ENCODE peak calls at places on chromosomes 13 and 19, in seven cellular contexts. J is suprapubic skin, L is NT2/D1, A is upper lobe of left lung, R is fibroblast of lung, U is breast epithelium, X is left ventricle myocardium inferior. Q is an unnamed sample. For H3K27me3, the result is how much of the 10 kb centered on the place peaks cover.

GRCh38 chr13:27919299-27919933 is 384 bp upstream of the PDX1 start:
- DNase-seq in J (no peak), L (no peak), A (no peak), R (no peak), U (no peak), X (no peak), Q (no peak)

GRCh38 chr13:60074397-60074796 is 89.3 kb downstream of the DIAPH3 start:
- DNase-seq in J (no peak), L (no peak), A (no peak), R (no peak), U (no peak), X (no peak), Q (no peak)

GRCh38 chr13:71962126-71962525 is 95.1 kb upstream of the DACH1 start:
- DNase-seq in J (no peak), L (no peak), A (no peak), R (no peak), U (no peak), X (no peak), Q (no peak)

GRCh38 chr19:45824041-45824471 is 8.9 kb upstream of the RSPH6A start:
- DNase-seq in J (no peak), L (no peak), A (no peak), R (peak), U (peak), X (no peak), Q (no peak)

GRCh38 chr13:23074054-23074805 is 106.5 kb upstream of the SGCG start:
- DNase-seq in J (no peak), L (no peak), A (no peak), R (no peak), U (no peak), X (no peak), Q (no peak)

GRCh38 chr19:14432817-14433453 is at the start of gene PKN1:
- DNase-seq in J (no peak), L (peak), A (peak), R (no peak), U (no peak), X (peak), Q (no peak)

GRCh38 chr13:113848020-113848419 is 15.9 kb downstream of the GAS6 start:
- DNase-seq in J (no peak), L (no peak), A (no peak), R (no peak), U (peak), X (no peak), Q (no peak)

GRCh38 chr19:12938536-12939291 is at the start of gene CALR:
- DNase-seq in J (no peak), L (no peak), A (no peak), R (peak), U (no peak), X (no peak), Q (peak)

GRCh38 chr13:43815204-43815603 is 28.4 kb upstream of the ENOX1 start:
- DNase-seq in J (no peak), L (no peak), A (no peak), R (peak), U (no peak), X (no peak), Q (no peak)

GRCh38 chr13:67557642-67558241 is 327.6 kb upstream of the PCDH9 start:
- DNase-seq in J (no peak), L (no peak), A (no peak), R (peak), U (no peak), X (no peak), Q (no peak)

GRCh38 chr19:35746087-35746462 is 624 bp downstream of the PSENEN start:
- DNase-seq in J (no peak), L (no peak), A (no peak), R (no peak), U (no peak), X (no peak), Q (no peak)

GRCh38 chr13:94416454-94417080 is 62.9 kb downstream of the DCT start:
- DNase-seq in J (no peak), L (peak), A (peak), R (peak), U (no peak), X (no peak), Q (no peak)

GRCh38 chr13:98450012-98450411 is 126.9 kb downstream of the STK24 start:
- DNase-seq in J (no peak), L (no peak), A (no peak), R (no peak), U (no peak), X (no peak), Q (no peak)

GRCh38 chr13:72852207-72852606 is 70.3 kb downstream of the PIBF1 start:
- DNase-seq in J (no peak), L (no peak), A (no peak), R (no peak), U (no peak), X (no peak), Q (no peak)

GRCh38 chr13:24280722-24281121 is 28.7 kb upstream of the C1QTNF9 start:
- DNase-seq in J (no peak), L (no peak), A (peak), R (no peak), U (no peak), X (no peak), Q (no peak)
- H3K27me3 ChIP-seq in J (under half), L (under half), A (under half), R (under half), U (under half), X (under half), Q (under half)

DNA sequence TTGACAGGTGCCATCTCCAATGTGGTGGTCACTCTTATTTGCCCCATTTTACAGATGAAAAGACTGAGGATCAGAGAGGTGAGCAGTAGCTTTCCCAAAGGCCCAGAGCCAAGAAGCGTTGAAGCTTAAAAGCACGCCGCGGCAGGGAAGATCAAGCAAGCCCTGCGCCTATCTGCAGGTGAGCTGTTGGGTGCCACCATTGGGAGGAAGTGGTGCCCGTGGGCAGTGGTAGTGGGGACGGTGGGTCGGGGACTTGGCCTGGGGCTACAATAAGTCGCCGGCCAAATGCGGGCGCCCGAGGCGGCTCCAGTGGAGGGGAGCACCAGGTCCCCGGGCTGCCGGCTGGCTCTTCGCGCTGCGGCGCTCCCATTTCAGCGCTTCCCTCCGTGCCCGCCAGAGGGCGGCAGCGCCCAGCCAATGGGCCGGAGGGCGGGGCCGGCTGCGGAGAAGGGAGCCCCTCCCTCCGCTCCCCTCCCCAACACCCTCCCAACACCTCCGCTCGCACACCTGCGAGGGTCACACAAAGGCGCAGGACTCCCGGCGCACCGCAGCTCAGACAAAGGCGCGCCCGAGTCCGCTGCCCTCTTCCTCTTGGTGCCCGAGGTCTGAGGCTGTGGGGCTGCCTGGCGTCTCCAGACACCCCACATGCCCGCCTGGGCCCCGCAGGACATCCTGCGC is 744 bp upstream of the POU2F2 start:
- DNase-seq in J (no peak), L (no peak), A (peak), R (no peak), U (peak), X (peak), Q (peak)
- H3K27me3 ChIP-seq in J (under half), L (half or more), A (under half), R (under half), U (under half), X (half or more), Q (under half)

DNA sequence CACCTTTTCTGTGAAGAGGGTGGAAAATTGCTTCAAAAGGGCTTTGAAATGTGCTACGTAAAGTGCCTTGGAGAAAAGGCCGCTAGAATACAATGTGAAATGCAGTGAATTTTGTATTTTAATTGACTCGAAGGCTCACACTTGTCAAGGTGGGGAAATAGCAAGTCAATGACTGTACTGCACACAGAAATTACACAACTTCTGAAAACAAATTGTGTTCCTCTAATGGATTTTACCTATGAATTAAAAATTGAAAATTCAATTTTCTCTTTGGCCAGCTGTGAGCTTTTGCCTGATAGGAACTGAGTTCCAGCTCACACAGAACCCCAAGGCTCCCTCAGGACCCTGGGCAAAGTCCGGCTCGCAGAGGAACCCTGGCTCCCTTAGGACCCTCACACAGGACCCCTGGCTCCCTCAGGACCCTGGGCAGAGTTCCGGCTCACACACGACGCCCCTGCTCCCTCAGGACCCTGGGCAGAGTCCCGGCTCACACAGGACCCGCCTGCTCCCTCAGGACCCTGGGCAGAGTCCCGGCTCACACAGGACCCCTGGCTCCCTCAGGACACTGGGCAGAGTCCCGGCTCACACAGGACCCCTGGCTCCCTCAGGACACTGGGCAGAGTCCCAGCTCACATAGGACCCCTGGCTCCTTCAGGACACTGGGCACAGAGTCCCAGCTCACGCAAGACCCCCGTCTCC is 324.9 kb downstream of the UQCRFS1 start:
- DNase-seq in J (no peak), L (no peak), A (no peak), R (no peak), U (no peak), X (no peak), Q (no peak)
- H3K27me3 ChIP-seq in J (under half), L (under half), A (under half), R (under half), U (under half), X (under half), Q (under half)

GRCh38 chr19:38494379-38494778 is 60.9 kb downstream of the RYR1 start:
- DNase-seq in J (no peak), L (peak), A (no peak), R (no peak), U (no peak), X (no peak), Q (no peak)
- H3K27me3 ChIP-seq in J (under half), L (under half), A (under half), R (under half), U (under half), X (under half), Q (under half)

GRCh38 chr13:24279267-24279666 is 30.1 kb upstream of the C1QTNF9 start:
- DNase-seq in J (no peak), L (no peak), A (no peak), R (no peak), U (no peak), X (no peak), Q (no peak)
- H3K27me3 ChIP-seq in J (under half), L (under half), A (under half), R (under half), U (under half), X (under half), Q (under half)

DNA sequence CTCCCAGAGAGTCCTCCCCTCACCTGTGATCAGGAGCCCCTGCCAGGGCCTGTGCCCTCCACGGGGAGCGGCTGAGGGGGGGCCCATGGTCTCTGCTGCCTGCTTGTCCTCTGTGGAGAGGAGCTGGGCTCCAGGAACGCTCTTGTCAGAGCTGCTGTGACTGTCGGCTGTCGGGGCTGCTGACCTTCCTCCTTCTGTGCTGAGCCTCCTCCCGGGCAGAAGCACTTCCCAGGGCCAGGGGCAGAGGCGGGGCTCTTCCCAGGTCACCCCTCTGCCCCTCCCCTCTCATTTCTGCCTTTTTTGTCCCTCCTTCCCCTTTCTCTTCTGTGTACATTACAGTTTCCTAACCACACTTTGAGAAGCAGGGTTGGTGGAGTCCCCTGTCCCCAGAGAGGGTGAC is at the start of gene CEACAM4:
- DNase-seq in J (no peak), L (no peak), A (peak), R (no peak), U (no peak), X (peak), Q (no peak)
- H3K27me3 ChIP-seq in J (under half), L (half or more), A (under half), R (under half), U (under half), X (half or more), Q (under half)